ENCODE peak calls at places on chromosome 1, in six cellular contexts. R is HCEC 1CT, L is glutamatergic neuron, X is T-helper 1 cell, Q is NCI-H1092, P is GM12878. U is an unnamed sample.

GRCh38 chr1:11944358-11944981 is 10.0 kb downstream of the PLOD1 start:
- DNase-seq in R (no peak), L (no peak), X (no peak), Q (peak), P (no peak), U (no peak)

GRCh38 chr1:188269956-188270355 is 1441.2 kb downstream of the PLA2G4A start:
- DNase-seq in R (no peak), L (no peak), X (no peak), Q (no peak), P (no peak), U (no peak)

GRCh38 chr1:202283379-202283844 is 58.3 kb downstream of the UBE2T start:
- DNase-seq in R (peak), L (no peak), X (no peak), Q (no peak), P (no peak), U (peak)

GRCh38 chr1:221720545-221720944 is 21.3 kb downstream of the DUSP10 start:
- DNase-seq in R (peak), L (no peak), X (no peak), Q (no peak), P (no peak), U (no peak)

GRCh38 chr1:224433041-224433670 is 1.4 kb downstream of the WDR26 start:
- DNase-seq in R (no peak), L (peak), X (peak), Q (no peak), P (no peak), U (no peak)

GRCh38 chr1:17538010-17538409 is 1.5 kb upstream of the ARHGEF10L start:
- DNase-seq in R (no peak), L (no peak), X (no peak), Q (no peak), P (no peak), U (no peak)

GRCh38 chr1:76402128-76402527 is 327.6 kb downstream of the ST6GALNAC3 start:
- DNase-seq in R (no peak), L (no peak), X (no peak), Q (no peak), P (no peak), U (no peak)

GRCh38 chr1:63987014-63987630 is 213.3 kb downstream of the ROR1 start:
- DNase-seq in R (peak), L (no peak), X (no peak), Q (no peak), P (no peak), U (no peak)

GRCh38 chr1:234840843-234841242 is 230.9 kb upstream of the IRF2BP2 start:
- DNase-seq in R (no peak), L (no peak), X (no peak), Q (no peak), P (no peak), U (no peak)

GRCh38 chr1:177172331-177172730 is 1.6 kb downstream of the BRINP2 start:
- DNase-seq in R (no peak), L (no peak), X (no peak), Q (no peak), P (no peak), U (no peak)

GRCh38 chr1:3900969-3901529 is 977 bp upstream of the C1orf174 start:
- DNase-seq in R (peak), L (peak), X (peak), Q (no peak), P (peak), U (peak)

GRCh38 chr1:40876891-40877290 is 14.7 kb upstream of the CITED4 start:
- DNase-seq in R (peak), L (no peak), X (no peak), Q (no peak), P (no peak), U (no peak)

GRCh38 chr1:6108937-6109636 is 63.4 kb downstream of the KCNAB2 start:
- DNase-seq in R (peak), L (peak), X (no peak), Q (peak), P (no peak), U (peak)

U was measured in HCT116.